ENCODE peak calls at places on chromosomes 1 and 21, in six cellular contexts. A is NCI-H1105 treated with DMSO at 0.1 percent for 48 hours, H is amniotic stem cell, O is pulmonary artery endothelial cell, Q is mesothelial cell of epicardium, L is DMS53. U is an unnamed sample.

GRCh38 chr1:17030186-17030585 is 18.5 kb upstream of the ATP13A2 start:
- DNase-seq in Q (no peak), L (no peak), A (no peak), H (no peak), O (no peak), U (no peak)

GRCh38 chr1:35544976-35545375 is 12.2 kb downstream of the KIAA0319L start:
- DNase-seq in L (peak), H (no peak), O (no peak), A (peak), Q (no peak), U (no peak)

GRCh38 chr1:218349365-218350021 is 4.4 kb downstream of the TGFB2 start:
- DNase-seq in A (peak), H (no peak), Q (no peak), L (no peak), O (no peak), U (no peak)

GRCh38 chr21:46423546-46424061 is 35.1 kb upstream of the DIP2A start:
- DNase-seq in L (peak), H (no peak), Q (no peak), A (no peak), O (no peak), U (no peak)

GRCh38 chr1:63827411-63828321 is 53.8 kb downstream of the ROR1 start:
- DNase-seq in A (no peak), H (no peak), L (no peak), Q (no peak), O (no peak), U (no peak)

GRCh38 chr1:29305943-29306342 is 69.6 kb downstream of the PTPRU start:
- DNase-seq in A (no peak), L (no peak), O (no peak), H (no peak), Q (no peak), U (no peak)

GRCh38 chr21:16324630-16325029 is 594.8 kb downstream of the USP25 start:
- DNase-seq in L (no peak), O (no peak), H (no peak), Q (no peak), A (no peak), U (no peak)

GRCh38 chr1:172069535-172069934 is 228.2 kb downstream of the DNM3 start:
- DNase-seq in A (no peak), Q (no peak), L (no peak), H (no peak), O (no peak), U (no peak)

GRCh38 chr1:30809514-30810263 is 52.1 kb upstream of the LAPTM5 start:
- DNase-seq in A (peak), L (peak), Q (no peak), H (peak), O (peak), U (peak)

GRCh38 chr1:232016636-232017035 is 390.0 kb downstream of the DISC1 start:
- DNase-seq in Q (no peak), O (no peak), A (no peak), H (no peak), L (no peak), U (no peak)

GRCh38 chr1:203381151-203381751 is 30.3 kb upstream of the FMOD start:
- DNase-seq in H (no peak), O (peak), Q (no peak), L (no peak), A (no peak), U (no peak)

GRCh38 chr1:239772456-239772855 is 319.2 kb upstream of the FMN2 start:
- DNase-seq in L (no peak), H (no peak), O (no peak), Q (no peak), A (no peak), U (no peak)

GRCh38 chr1:206451146-206451545 is 19.1 kb upstream of the IKBKE start:
- DNase-seq in A (no peak), Q (no peak), L (no peak), O (no peak), H (no peak), U (no peak)

GRCh38 chr1:248924696-248925532 is 18.9 kb downstream of the PGBD2 start:
- DNase-seq in A (peak), Q (no peak), H (no peak), O (peak), L (peak), U (no peak)

GRCh38 chr1:204206121-204206520 is 7.7 kb downstream of the GOLT1A start:
- DNase-seq in Q (no peak), L (no peak), O (peak), A (no peak), H (peak), U (no peak)

GRCh38 chr1:54645806-54646676 is 4.5 kb downstream of the MROH7 start:
- DNase-seq in H (no peak), Q (no peak), L (no peak), O (no peak), A (no peak), U (no peak)

GRCh38 chr1:158371188-158371953 is 17.7 kb downstream of the CD1E start:
- DNase-seq in A (no peak), O (no peak), H (no peak), L (peak), Q (no peak), U (no peak)

GRCh38 chr1:6317101-6317760 is 56.3 kb upstream of the GPR153 start:
- DNase-seq in A (no peak), Q (no peak), L (no peak), O (no peak), H (no peak), U (no peak)

GRCh38 chr1:234926574-234927311 is 201.9 kb downstream of the TOMM20 start:
- DNase-seq in Q (no peak), A (no peak), L (no peak), O (no peak), H (no peak), U (no peak)

GRCh38 chr1:201264554-201264953 is 18.8 kb upstream of the PKP1 start:
- DNase-seq in O (no peak), L (no peak), Q (no peak), H (no peak), A (no peak), U (no peak)

GRCh38 chr1:85049735-85050166 is 1.5 kb upstream of the MCOLN3 start:
- DNase-seq in L (no peak), O (no peak), Q (no peak), H (no peak), A (no peak), U (no peak)

GRCh38 chr1:230306158-230306557 is 120.0 kb downstream of the PGBD5 start:
- DNase-seq in O (no peak), Q (no peak), A (no peak), L (no peak), H (no peak), U (no peak)

GRCh38 chr1:79290927-79291474 is 284.5 kb upstream of the ADGRL4 start:
- DNase-seq in Q (no peak), L (no peak), H (no peak), A (no peak), O (no peak), U (peak)